ENCODE peak calls at places on chromosome 2, in nine cellular contexts. V is activated CD4-positive, alpha-beta T cell treated with anti-CD3 and anti-CD28 coated beads, Interleukin-2, amount 50 U/mL, for 1 hour; J is CD4-positive, alpha-beta T cell; E is foreskin fibroblast; R is aorta; M is GM20000; O is AG09309; Q is NB4; N is ovary. U is an unnamed sample.

GRCh38 chr2:69211111-69211510 is 175.9 kb downstream of the GFPT1 start:
- DNase-seq in R (no peak), N (no peak), Q (no peak), E (no peak), M (no peak), J (no peak), V (no peak), O (no peak), U (no peak)

GRCh38 chr2:238569415-238570195 is 142.9 kb downstream of the ASB1 start:
- DNase-seq in O (no peak), R (no peak), J (no peak), M (no peak), E (peak; percentile 31), Q (no peak), V (no peak), N (no peak), U (no peak)

GRCh38 chr2:236654496-236654895 is 84.9 kb downstream of the ACKR3 start:
- DNase-seq in R (no peak), N (no peak), J (no peak), V (no peak), M (no peak), Q (no peak), E (no peak), O (no peak), U (no peak)

GRCh38 chr2:38115216-38116012 is 39.5 kb upstream of the CYP1B1 start:
- DNase-seq in V (peak; percentile 56), N (no peak), J (peak; percentile 60), O (no peak), R (peak; percentile 89), M (peak; percentile 74), E (peak; percentile 79), Q (peak; percentile 86), U (peak; percentile 14)

GRCh38 chr2:46277470-46278190 is 19.6 kb upstream of the EPAS1 start:
- DNase-seq in M (no peak), J (no peak), V (no peak), Q (no peak), N (no peak), O (no peak), E (no peak), R (no peak), U (no peak)

GRCh38 chr2:3519255-3520190 is at the start of gene ADI1:
- DNase-seq in R (peak; percentile 95), O (no peak), E (peak; percentile 92), Q (peak; percentile 94), V (peak; percentile 73), N (peak; percentile 86), J (peak; percentile 78), M (peak; percentile 88), U (peak; percentile 84)

GRCh38 chr2:207163815-207164747 is 1.7 kb downstream of the KLF7 start:
- DNase-seq in E (peak; percentile 59), Q (peak; percentile 21), V (no peak), N (peak; percentile 53), M (peak; percentile 13), O (no peak), J (peak; percentile 45), R (peak; percentile 87), U (no peak)

GRCh38 chr2:197088694-197089093 is 162.2 kb upstream of the PGAP1 start:
- DNase-seq in R (no peak), N (no peak), O (peak; percentile 39), Q (peak; percentile 5), V (no peak), J (no peak), E (peak; percentile 27), M (no peak), U (no peak)

GRCh38 chr2:238640486-238640885 is 207.4 kb upstream of the TWIST2 start:
- DNase-seq in M (no peak), J (no peak), Q (no peak), O (no peak), R (no peak), V (no peak), N (no peak), E (no peak), U (no peak)

GRCh38 chr2:25018681-25019080 is 23.2 kb upstream of the EFR3B start:
- DNase-seq in R (no peak), N (no peak), O (no peak), E (no peak), Q (no peak), J (no peak), M (no peak), V (no peak), U (no peak)

GRCh38 chr2:101974663-101975062 is 17.1 kb upstream of the IL1R2 start:
- DNase-seq in E (peak; percentile 17), Q (no peak), V (no peak), M (no peak), O (no peak), R (no peak), N (peak; percentile 65), J (no peak), U (no peak)

GRCh38 chr2:196277002-196277401 is 105.6 kb upstream of the STK17B start:
- DNase-seq in O (no peak), N (no peak), R (no peak), V (peak; percentile 28), E (peak; percentile 68), M (peak; percentile 39), Q (peak; percentile 78), J (no peak), U (peak; percentile 52)

GRCh38 chr2:19575618-19576017 is 217.2 kb upstream of the OSR1 start:
- DNase-seq in R (no peak), M (no peak), Q (no peak), J (no peak), V (no peak), O (peak; percentile 32), N (no peak), E (peak; percentile 77), U (no peak)

GRCh38 chr2:84849271-84849952 is 31.5 kb downstream of the TRABD2A start:
- DNase-seq in O (peak; percentile 32), N (no peak), V (peak; percentile 46), Q (no peak), J (no peak), R (no peak), E (peak; percentile 77), M (no peak), U (peak; percentile 49)

GRCh38 chr2:18833941-18834340 is 244.6 kb upstream of the NT5C1B start:
- DNase-seq in Q (no peak), O (no peak), R (no peak), N (no peak), J (no peak), E (peak; percentile 56), M (no peak), V (no peak), U (no peak)

GRCh38 chr2:11433875-11434274 is 32.1 kb downstream of the E2F6 start:
- DNase-seq in J (no peak), N (no peak), E (no peak), M (no peak), Q (peak; percentile 29), R (no peak), V (no peak), O (no peak), U (no peak)

GRCh38 chr2:194087569-194087968 is 1569.5 kb upstream of the SLC39A10 start:
- DNase-seq in E (no peak), M (no peak), J (no peak), R (no peak), N (no peak), O (no peak), V (no peak), Q (no peak), U (no peak)

GRCh38 chr2:64998658-64999061 is 9.5 kb downstream of the SLC1A4 start:
- DNase-seq in J (no peak), Q (no peak), M (no peak), E (peak; percentile 43), V (no peak), O (no peak), R (no peak), N (no peak), U (no peak)

GRCh38 chr2:3151153-3151918 is 226.3 kb downstream of the EIPR1 start:
- DNase-seq in Q (no peak), V (no peak), M (no peak), N (no peak), O (no peak), E (no peak), R (no peak), J (no peak), U (no peak)

GRCh38 chr2:37764739-37765138 is 93.3 kb upstream of the CDC42EP3 start:
- DNase-seq in R (no peak), V (no peak), M (no peak), Q (peak; percentile 42), J (no peak), E (peak; percentile 46), N (no peak), O (no peak), U (no peak)

GRCh38 chr2:29226375-29226774 is 111.2 kb downstream of the CLIP4 start:
- DNase-seq in O (no peak), Q (no peak), J (no peak), E (no peak), M (no peak), N (no peak), R (no peak), V (no peak), U (no peak)

GRCh38 chr2:72915907-72916742 is 1.2 kb upstream of the EMX1 start:
- DNase-seq in O (no peak), J (no peak), V (peak; percentile 30), R (peak; percentile 77), N (peak; percentile 39), M (peak; percentile 87), Q (peak; percentile 49), E (peak; percentile 58), U (no peak)

GRCh38 chr2:101864426-101864825 is 127.3 kb upstream of the IL1R2 start:
- DNase-seq in J (no peak), N (no peak), R (no peak), E (no peak), M (no peak), V (no peak), Q (no peak), O (no peak), U (no peak)

GRCh38 chr2:70044290-70045040 is 42.8 kb upstream of the PCBP1 start:
- DNase-seq in R (no peak), O (no peak), Q (no peak), E (no peak), V (no peak), J (no peak), M (no peak), N (no peak), U (no peak)

GRCh38 chr2:3043726-3044125 is 333.9 kb downstream of the EIPR1 start:
- DNase-seq in J (no peak), N (no peak), M (no peak), O (no peak), V (no peak), R (no peak), E (no peak), Q (no peak), U (no peak)

GRCh38 chr2:122255924-122256323 is 500.5 kb downstream of the TSN start:
- DNase-seq in N (no peak), R (no peak), E (no peak), Q (no peak), J (no peak), M (no peak), V (no peak), O (no peak), U (no peak)